ENCODE peak calls at places on chromosomes 7 and 10, in six cellular contexts. I, S, C, W, E and X are unnamed samples.

GRCh38 chr10:24724381-24725228 is 918 bp upstream of the ARHGAP21 start:
- DNase-seq in I (peak; percentile 99), S (peak; percentile 97), C (peak; percentile 97), W (peak; percentile 99), E (peak; percentile 99), X (peak; percentile 99)

GRCh38 chr10:108052981-108053380 is 888.5 kb upstream of the SORCS1 start:
- DNase-seq in I (no peak), S (no peak), C (no peak), W (no peak), E (no peak), X (no peak)

GRCh38 chr7:87058739-87059524 is 522 bp downstream of the ELAPOR2 start:
- DNase-seq in I (peak; percentile 57), S (peak; percentile 28), C (peak; percentile 28), W (peak; percentile 13), E (no peak), X (peak; percentile 66)

GRCh38 chr10:90859321-90859751 is 1.5 kb upstream of the HTR7 start:
- DNase-seq in I (no peak), S (no peak), C (peak; percentile 46), W (no peak), E (no peak), X (no peak)

GRCh38 chr10:88117227-88117626 is 253.8 kb downstream of the PTEN start:
- DNase-seq in I (no peak), S (no peak), C (no peak), W (no peak), E (no peak), X (no peak)

GRCh38 chr10:35906155-35906554 is 264.1 kb upstream of the FZD8 start:
- DNase-seq in I (no peak), S (no peak), C (no peak), W (no peak), E (no peak), X (no peak)

GRCh38 chr10:80579849-80580645 is 42.3 kb downstream of the SH2D4B start:
- DNase-seq in I (no peak), S (no peak), C (no peak), W (no peak), E (no peak), X (no peak)

GRCh38 chr7:17939670-17940301 is 508 bp downstream of the SNX13 start:
- DNase-seq in I (peak; percentile 66), S (no peak), C (peak; percentile 73), W (peak; percentile 55), E (peak; percentile 75), X (peak; percentile 71)

GRCh38 chr10:31762306-31762705 is 166.3 kb downstream of the ARHGAP12 start:
- DNase-seq in I (no peak), S (no peak), C (no peak), W (no peak), E (no peak), X (no peak)

GRCh38 chr7:157683251-157684156 is 346.7 kb downstream of the DNAJB6 start:
- DNase-seq in I (no peak), S (no peak), C (no peak), W (no peak), E (no peak), X (no peak)

GRCh38 chr10:6033954-6034353 is 28.2 kb downstream of the IL2RA start:
- DNase-seq in I (no peak), S (no peak), C (no peak), W (no peak), E (peak; percentile 69), X (peak; percentile 20)

GRCh38 chr10:36114141-36114540 is 472.0 kb upstream of the FZD8 start:
- DNase-seq in I (no peak), S (no peak), C (no peak), W (no peak), E (no peak), X (no peak)

DNA sequence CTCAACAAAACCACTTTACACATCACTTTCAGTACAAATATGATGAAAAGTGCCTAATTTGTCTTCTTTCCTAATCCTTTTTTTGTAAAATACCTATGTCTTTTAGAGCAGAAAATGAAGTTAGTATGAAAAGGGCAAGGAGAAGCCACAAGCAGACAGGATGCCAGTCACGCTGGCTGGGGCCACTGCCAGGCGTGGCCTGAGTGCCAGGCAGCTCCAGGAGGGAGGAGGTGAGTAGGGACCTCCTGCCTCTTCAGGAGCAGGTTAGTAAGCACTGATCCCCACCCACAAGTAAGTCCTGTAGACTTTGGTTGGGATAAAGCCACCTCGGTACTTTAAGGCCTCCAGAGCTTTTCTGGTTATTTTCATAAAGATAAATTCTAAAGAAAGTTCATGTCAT is 432.0 kb downstream of the GRID1 start:
- DNase-seq in I (no peak), S (no peak), C (no peak), W (no peak), E (no peak), X (no peak)
- TF ChIP-seq POLR2A in I (no peak), S (no peak), C (no peak), W (no peak), E (no peak), X (no peak)

DNA sequence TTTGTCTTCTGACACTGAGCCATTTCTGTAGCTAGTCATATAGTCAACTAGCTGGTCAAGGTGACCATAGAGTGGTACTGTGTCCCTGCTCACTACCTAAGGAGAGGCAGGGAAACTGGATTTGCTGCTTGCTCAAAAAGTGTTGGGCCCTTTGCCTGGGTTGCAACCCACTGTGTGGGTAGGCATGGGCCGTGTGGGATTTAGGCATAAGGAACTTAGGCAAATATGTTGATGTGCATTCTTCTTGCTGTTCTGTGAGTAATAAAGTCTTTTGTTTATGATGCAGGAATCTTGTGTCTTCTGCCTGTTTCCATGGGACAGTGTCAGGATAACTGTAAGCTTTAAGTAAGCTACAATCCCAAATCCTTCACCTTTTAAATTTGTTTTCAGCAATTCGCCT is 23.1 kb upstream of the TCTN3 start:
- DNase-seq in I (no peak), S (no peak), C (no peak), W (no peak), E (no peak), X (no peak)
- TF ChIP-seq CTCF in I (no peak), S (no peak), C (no peak), W (no peak), E (no peak), X (no peak)

DNA sequence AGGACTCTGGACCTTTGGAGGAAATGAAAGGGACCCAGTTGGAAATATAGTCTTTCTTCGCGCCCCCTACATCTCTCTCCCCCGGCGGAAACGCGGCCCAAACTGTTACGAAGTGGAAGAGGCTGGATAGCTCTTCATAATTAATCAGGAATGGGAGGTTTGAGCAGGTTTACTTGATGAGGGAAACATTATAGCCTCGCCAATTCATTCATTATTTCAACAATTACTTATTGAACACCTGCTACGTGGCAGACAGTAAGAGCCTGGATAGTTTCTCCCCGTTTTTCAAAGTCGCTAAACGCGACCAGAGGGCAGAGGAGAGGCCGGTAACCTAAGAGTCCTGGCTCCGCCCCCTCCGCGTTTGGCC is 210 bp upstream of the FBXL15 start:
- DNase-seq in I (peak; percentile 95), S (no peak), C (no peak), W (peak; percentile 82), E (peak; percentile 95), X (no peak)
- TF ChIP-seq POLR2A in I (no peak), S (no peak), C (no peak), W (no peak), E (peak; percentile 40), X (peak; percentile 7)

DNA sequence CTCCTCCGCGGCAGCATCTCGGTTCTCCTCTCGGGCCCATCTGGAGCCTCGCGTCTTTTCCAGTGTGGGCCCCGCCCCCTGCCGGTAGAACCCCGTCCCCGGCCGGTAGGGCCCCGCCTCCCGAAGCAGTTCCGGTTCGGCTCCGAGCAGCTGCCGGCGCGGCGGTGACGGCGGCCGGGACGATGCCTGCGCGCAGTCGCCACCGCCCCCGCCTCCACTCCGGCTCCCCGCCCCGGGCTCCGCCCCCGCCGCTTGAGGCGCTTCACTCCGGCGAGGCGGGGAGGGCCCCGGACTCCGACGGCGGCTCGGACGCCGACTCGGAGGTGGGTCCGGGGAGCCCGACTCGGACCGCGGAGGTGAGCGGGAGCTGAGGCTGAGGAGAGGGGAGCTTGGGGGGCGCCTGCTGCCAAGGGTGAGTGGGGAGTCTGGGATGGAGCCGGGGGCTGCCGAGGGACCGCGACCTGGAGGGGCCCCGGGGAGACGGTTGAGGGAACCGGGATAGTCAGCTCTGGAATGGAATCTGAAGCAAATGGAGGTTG is at the start of gene SAMD8:
- DNase-seq in I (peak; percentile 97), S (peak; percentile 97), C (peak; percentile 97), W (peak; percentile 93), E (peak; percentile 99), X (peak; percentile 99)
- TF ChIP-seq CTCF in I (peak; percentile 21), S (no peak), C (no peak), W (peak; percentile 79), E (peak; percentile 19), X (peak; percentile 25)

GRCh38 chr7:94396606-94397005 is 1.9 kb downstream of the COL1A2 start:
- DNase-seq in I (no peak), S (no peak), C (no peak), W (no peak), E (no peak), X (no peak)

GRCh38 chr7:94394058-94394398 is 667 bp upstream of the COL1A2 start:
- DNase-seq in I (no peak), S (peak; percentile 70), C (no peak), W (no peak), E (no peak), X (peak; percentile 73)

GRCh38 chr7:94394399-94395140 is at the start of gene COL1A2:
- DNase-seq in I (peak; percentile 43), S (peak; percentile 90), C (peak; percentile 32), W (no peak), E (peak; percentile 70), X (peak; percentile 92)

GRCh38 chr7:94396044-94396443 is 1.3 kb downstream of the COL1A2 start:
- DNase-seq in I (no peak), S (no peak), C (no peak), W (no peak), E (no peak), X (no peak)

DNA sequence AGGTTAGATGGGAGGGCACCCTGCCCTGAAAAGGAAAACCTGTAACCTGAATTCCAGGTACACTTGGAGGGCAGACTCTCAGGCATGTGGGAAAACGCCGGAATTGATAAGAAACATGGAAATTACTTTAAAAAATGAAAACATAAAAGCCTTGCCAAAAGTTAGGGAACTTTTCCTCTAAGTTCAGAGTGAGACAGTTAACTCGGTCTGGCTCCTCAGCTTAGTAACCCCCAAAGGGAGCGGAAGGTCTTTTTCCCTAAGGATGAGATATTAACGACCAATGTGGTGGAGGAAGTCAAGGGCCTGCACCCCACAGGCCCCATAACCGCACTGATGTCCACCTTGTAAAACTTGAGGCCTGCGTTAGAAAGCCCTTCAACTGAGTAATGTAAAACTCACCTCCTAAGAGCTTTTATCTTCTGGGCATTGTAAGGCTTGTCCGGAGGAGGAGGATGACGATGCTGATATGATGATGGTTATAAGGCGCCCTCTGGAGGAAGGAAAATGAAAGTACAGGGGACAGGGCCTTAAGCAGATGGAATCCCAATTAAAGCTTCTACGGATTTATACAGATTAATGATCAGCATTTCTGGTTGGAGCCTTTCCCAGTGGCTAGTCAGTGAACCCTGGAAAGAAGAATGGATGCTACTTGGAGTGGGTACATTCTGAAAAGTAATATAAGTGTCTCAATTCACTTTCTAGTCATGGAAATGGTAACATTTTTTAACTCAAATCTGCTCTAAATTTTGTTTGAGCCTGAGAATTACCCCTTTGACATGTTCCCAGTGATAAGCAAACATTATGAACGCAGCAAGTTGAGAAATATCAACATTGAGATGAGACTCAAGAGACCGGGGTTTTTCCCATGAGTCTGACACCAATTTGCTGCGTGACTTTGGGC is 696 bp downstream of the COL1A2 start:
- DNase-seq in I (peak; percentile 64), S (peak; percentile 49), C (peak; percentile 86), W (peak; percentile 33), E (peak; percentile 79), X (peak; percentile 88)
- TF ChIP-seq POLR2A in I (no peak), S (no peak), C (no peak), W (no peak), E (no peak), X (no peak)

DNA sequence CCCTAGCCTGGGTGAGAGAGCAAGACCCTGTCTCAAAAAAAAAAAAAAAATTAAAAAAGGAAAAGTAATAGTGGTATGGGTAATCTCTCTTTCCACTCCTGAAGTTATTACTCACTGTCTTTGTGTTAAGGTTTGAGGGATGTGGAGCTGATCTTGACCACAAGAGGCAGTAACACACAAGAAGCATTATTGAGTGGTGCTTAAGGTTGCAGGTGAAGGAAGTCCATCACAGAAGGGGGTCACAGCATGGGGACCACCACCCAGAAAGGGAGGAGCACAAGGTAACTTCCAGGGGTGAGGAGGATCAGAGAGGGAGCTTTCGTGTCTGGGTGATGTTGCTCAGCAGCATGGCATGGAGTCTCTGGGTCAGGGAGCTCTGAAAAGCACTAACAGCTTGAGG is 100.2 kb upstream of the DNAJC1 start:
- DNase-seq in I (no peak), S (no peak), C (peak; percentile 11), W (no peak), E (no peak), X (no peak)
- TF ChIP-seq CTCF in I (no peak), S (no peak), C (no peak), W (no peak), E (no peak), X (no peak)